ENCODE peak calls at places on chromosome 21, in nine cellular contexts. One of them, this sample, is unnamed.

GRCh38 chr21:32241434-32241785 is 37.4 kb downstream of the MIS18A start:
- DNase-seq in fibroblast of villous mesenchyme: no peak
- DNase-seq in CD8-positive, alpha-beta memory T cell: no peak
- DNase-seq in pancreas: no peak
- DNase-seq in foreskin fibroblast: no peak
- DNase-seq in transverse colon: no peak
- DNase-seq in skeletal muscle cell: no peak
- DNase-seq in GM23248: no peak
- DNase-seq in OCI-LY7: no peak
- DNase-seq in this sample: no peak

GRCh38 chr21:26842976-26843911 is 2.0 kb downstream of the ADAMTS1 start:
- DNase-seq in fibroblast of villous mesenchyme: peak
- DNase-seq in CD8-positive, alpha-beta memory T cell: no peak
- DNase-seq in pancreas: peak
- DNase-seq in foreskin fibroblast: peak
- DNase-seq in transverse colon: peak
- DNase-seq in skeletal muscle cell: peak
- DNase-seq in GM23248: peak
- DNase-seq in OCI-LY7: no peak
- DNase-seq in this sample: peak

GRCh38 chr21:37916795-37917142 is 512 bp upstream of the KCNJ6 start:
- DNase-seq in fibroblast of villous mesenchyme: peak
- DNase-seq in CD8-positive, alpha-beta memory T cell: no peak
- DNase-seq in pancreas: no peak
- DNase-seq in foreskin fibroblast: peak
- DNase-seq in transverse colon: no peak
- DNase-seq in skeletal muscle cell: no peak
- DNase-seq in GM23248: peak
- DNase-seq in OCI-LY7: no peak
- DNase-seq in this sample: no peak

GRCh38 chr21:45411810-45412206 is 6.8 kb downstream of the COL18A1 start:
- DNase-seq in fibroblast of villous mesenchyme: no peak
- DNase-seq in CD8-positive, alpha-beta memory T cell: no peak
- DNase-seq in pancreas: no peak
- DNase-seq in foreskin fibroblast: no peak
- DNase-seq in transverse colon: no peak
- DNase-seq in skeletal muscle cell: no peak
- DNase-seq in GM23248: no peak
- DNase-seq in OCI-LY7: no peak
- DNase-seq in this sample: no peak

GRCh38 chr21:45001134-45002095 is 61.6 kb downstream of the SLX9 start:
- DNase-seq in fibroblast of villous mesenchyme: peak
- DNase-seq in CD8-positive, alpha-beta memory T cell: no peak
- DNase-seq in pancreas: no peak
- DNase-seq in foreskin fibroblast: peak
- DNase-seq in transverse colon: peak
- DNase-seq in skeletal muscle cell: peak
- DNase-seq in GM23248: peak
- DNase-seq in OCI-LY7: no peak
- DNase-seq in this sample: peak

GRCh38 chr21:44910229-44911065 is 10.3 kb downstream of the ITGB2 start:
- DNase-seq in fibroblast of villous mesenchyme: no peak
- DNase-seq in CD8-positive, alpha-beta memory T cell: no peak
- DNase-seq in pancreas: no peak
- DNase-seq in foreskin fibroblast: no peak
- DNase-seq in transverse colon: no peak
- DNase-seq in skeletal muscle cell: peak
- DNase-seq in GM23248: no peak
- DNase-seq in OCI-LY7: peak
- DNase-seq in this sample: no peak

GRCh38 chr21:43209575-43210453 is 41.0 kb downstream of the CRYAA start:
- DNase-seq in fibroblast of villous mesenchyme: peak
- DNase-seq in CD8-positive, alpha-beta memory T cell: no peak
- DNase-seq in pancreas: peak
- DNase-seq in foreskin fibroblast: no peak
- DNase-seq in transverse colon: no peak
- DNase-seq in skeletal muscle cell: peak
- DNase-seq in GM23248: peak
- DNase-seq in OCI-LY7: no peak
- DNase-seq in this sample: peak

GRCh38 chr21:25895565-25896205 is 160.9 kb downstream of the GABPA start:
- DNase-seq in fibroblast of villous mesenchyme: peak
- DNase-seq in CD8-positive, alpha-beta memory T cell: no peak
- DNase-seq in pancreas: no peak
- DNase-seq in foreskin fibroblast: peak
- DNase-seq in transverse colon: no peak
- DNase-seq in skeletal muscle cell: no peak
- DNase-seq in GM23248: peak
- DNase-seq in OCI-LY7: peak
- DNase-seq in this sample: peak

GRCh38 chr21:17585875-17586450 is 26.7 kb downstream of the BTG3 start:
- DNase-seq in fibroblast of villous mesenchyme: peak
- DNase-seq in CD8-positive, alpha-beta memory T cell: no peak
- DNase-seq in pancreas: no peak
- DNase-seq in foreskin fibroblast: peak
- DNase-seq in transverse colon: no peak
- DNase-seq in skeletal muscle cell: no peak
- DNase-seq in GM23248: peak
- DNase-seq in OCI-LY7: peak
- DNase-seq in this sample: peak

GRCh38 chr21:30831194-30831765 is 1.7 kb upstream of the KRTAP7-1 start:
- DNase-seq in fibroblast of villous mesenchyme: no peak
- DNase-seq in CD8-positive, alpha-beta memory T cell: peak
- DNase-seq in pancreas: no peak
- DNase-seq in foreskin fibroblast: peak
- DNase-seq in transverse colon: no peak
- DNase-seq in skeletal muscle cell: no peak
- DNase-seq in GM23248: peak
- DNase-seq in OCI-LY7: peak
- DNase-seq in this sample: peak

GRCh38 chr21:29077651-29078090 is 4.2 kb upstream of the CCT8 start:
- DNase-seq in fibroblast of villous mesenchyme: peak
- DNase-seq in CD8-positive, alpha-beta memory T cell: no peak
- DNase-seq in pancreas: peak
- DNase-seq in foreskin fibroblast: peak
- DNase-seq in transverse colon: no peak
- DNase-seq in skeletal muscle cell: no peak
- DNase-seq in GM23248: no peak
- DNase-seq in OCI-LY7: peak
- DNase-seq in this sample: peak

GRCh38 chr21:26448751-26449150 is 124.3 kb downstream of the CYYR1 start:
- DNase-seq in fibroblast of villous mesenchyme: peak
- DNase-seq in CD8-positive, alpha-beta memory T cell: no peak
- DNase-seq in pancreas: no peak
- DNase-seq in foreskin fibroblast: peak
- DNase-seq in transverse colon: no peak
- DNase-seq in skeletal muscle cell: peak
- DNase-seq in GM23248: peak
- DNase-seq in OCI-LY7: no peak
- DNase-seq in this sample: peak

GRCh38 chr21:29187939-29188338 is 57.5 kb downstream of the MAP3K7CL start:
- DNase-seq in fibroblast of villous mesenchyme: peak
- DNase-seq in CD8-positive, alpha-beta memory T cell: no peak
- DNase-seq in pancreas: peak
- DNase-seq in foreskin fibroblast: peak
- DNase-seq in transverse colon: no peak
- DNase-seq in skeletal muscle cell: peak
- DNase-seq in GM23248: peak
- DNase-seq in OCI-LY7: no peak
- DNase-seq in this sample: peak

GRCh38 chr21:29299906-29300546 is 1.3 kb downstream of the BACH1 start:
- DNase-seq in fibroblast of villous mesenchyme: peak
- DNase-seq in CD8-positive, alpha-beta memory T cell: no peak
- DNase-seq in pancreas: peak
- DNase-seq in foreskin fibroblast: peak
- DNase-seq in transverse colon: peak
- DNase-seq in skeletal muscle cell: peak
- DNase-seq in GM23248: peak
- DNase-seq in OCI-LY7: peak
- DNase-seq in this sample: peak

GRCh38 chr21:25513810-25514209 is 93.5 kb downstream of the MRPL39 start:
- DNase-seq in fibroblast of villous mesenchyme: no peak
- DNase-seq in CD8-positive, alpha-beta memory T cell: no peak
- DNase-seq in pancreas: no peak
- DNase-seq in foreskin fibroblast: no peak
- DNase-seq in transverse colon: no peak
- DNase-seq in skeletal muscle cell: no peak
- DNase-seq in GM23248: no peak
- DNase-seq in OCI-LY7: no peak
- DNase-seq in this sample: no peak

GRCh38 chr21:14547834-14548513 is 1.9 kb upstream of the SAMSN1 start:
- DNase-seq in fibroblast of villous mesenchyme: no peak
- DNase-seq in CD8-positive, alpha-beta memory T cell: no peak
- DNase-seq in pancreas: no peak
- DNase-seq in foreskin fibroblast: no peak
- DNase-seq in transverse colon: no peak
- DNase-seq in skeletal muscle cell: no peak
- DNase-seq in GM23248: no peak
- DNase-seq in OCI-LY7: no peak
- DNase-seq in this sample: no peak

GRCh38 chr21:45324430-45325205 is 36.9 kb upstream of the POFUT2 start:
- DNase-seq in fibroblast of villous mesenchyme: no peak
- DNase-seq in CD8-positive, alpha-beta memory T cell: no peak
- DNase-seq in pancreas: no peak
- DNase-seq in foreskin fibroblast: no peak
- DNase-seq in transverse colon: no peak
- DNase-seq in skeletal muscle cell: no peak
- DNase-seq in GM23248: no peak
- DNase-seq in OCI-LY7: no peak
- DNase-seq in this sample: no peak

GRCh38 chr21:29218749-29219148 is 80.0 kb upstream of the BACH1 start:
- DNase-seq in fibroblast of villous mesenchyme: no peak
- DNase-seq in CD8-positive, alpha-beta memory T cell: no peak
- DNase-seq in pancreas: peak
- DNase-seq in foreskin fibroblast: no peak
- DNase-seq in transverse colon: peak
- DNase-seq in skeletal muscle cell: no peak
- DNase-seq in GM23248: no peak
- DNase-seq in OCI-LY7: no peak
- DNase-seq in this sample: no peak

DNA sequence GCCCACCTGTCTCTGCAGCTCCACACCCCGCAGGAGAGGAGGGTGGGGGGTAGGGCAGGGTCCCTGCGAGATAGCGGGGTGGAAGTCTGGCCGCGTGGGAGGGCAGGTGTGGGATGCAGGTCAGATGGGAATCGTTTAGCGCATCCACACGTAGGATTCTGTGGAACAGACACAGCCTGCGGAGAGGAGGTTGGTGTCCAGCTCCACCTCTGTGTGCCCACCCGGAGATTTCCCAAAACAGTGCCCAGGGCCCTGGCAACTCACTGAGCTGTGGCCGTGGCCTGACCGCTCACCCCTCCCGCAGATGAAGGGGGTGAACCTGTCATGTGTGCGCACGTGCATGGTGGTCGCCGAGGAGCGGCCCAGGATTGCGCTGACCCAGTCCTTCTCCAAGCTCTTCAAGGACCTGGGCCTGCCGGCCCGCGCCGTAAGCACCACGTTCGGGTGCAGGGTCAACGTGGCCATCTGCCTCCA is 46.9 kb downstream of the S100B start:
- DNase-seq in fibroblast of villous mesenchyme: no peak
- DNase-seq in CD8-positive, alpha-beta memory T cell: no peak
- DNase-seq in pancreas: no peak
- DNase-seq in foreskin fibroblast: no peak
- DNase-seq in transverse colon: no peak
- DNase-seq in skeletal muscle cell: no peak
- DNase-seq in GM23248: no peak
- DNase-seq in OCI-LY7: no peak
- DNase-seq in this sample: no peak
- H3K4me3 ChIP-seq in fibroblast of villous mesenchyme: no peak
- H3K4me3 ChIP-seq in CD8-positive, alpha-beta memory T cell: no peak
- H3K4me3 ChIP-seq in pancreas: no peak
- H3K4me3 ChIP-seq in foreskin fibroblast: no peak
- H3K4me3 ChIP-seq in transverse colon: no peak
- H3K4me3 ChIP-seq in skeletal muscle cell: no peak
- H3K4me3 ChIP-seq in GM23248: no peak
- H3K4me3 ChIP-seq in OCI-LY7: no peak
- H3K4me3 ChIP-seq in this sample: no peak

GRCh38 chr21:42061195-42061865 is 9.8 kb upstream of the UMODL1 start:
- DNase-seq in fibroblast of villous mesenchyme: no peak
- DNase-seq in CD8-positive, alpha-beta memory T cell: no peak
- DNase-seq in pancreas: no peak
- DNase-seq in foreskin fibroblast: no peak
- DNase-seq in transverse colon: peak
- DNase-seq in skeletal muscle cell: no peak
- DNase-seq in GM23248: no peak
- DNase-seq in OCI-LY7: peak
- DNase-seq in this sample: no peak
- H3K4me3 ChIP-seq in fibroblast of villous mesenchyme: no peak
- H3K4me3 ChIP-seq in CD8-positive, alpha-beta memory T cell: peak
- H3K4me3 ChIP-seq in pancreas: no peak
- H3K4me3 ChIP-seq in foreskin fibroblast: no peak
- H3K4me3 ChIP-seq in transverse colon: no peak
- H3K4me3 ChIP-seq in skeletal muscle cell: no peak
- H3K4me3 ChIP-seq in GM23248: no peak
- H3K4me3 ChIP-seq in OCI-LY7: peak
- H3K4me3 ChIP-seq in this sample: no peak

GRCh38 chr21:34974162-34974981 is 74.7 kb downstream of the RUNX1 start:
- DNase-seq in fibroblast of villous mesenchyme: peak
- DNase-seq in CD8-positive, alpha-beta memory T cell: no peak
- DNase-seq in pancreas: no peak
- DNase-seq in foreskin fibroblast: peak
- DNase-seq in transverse colon: no peak
- DNase-seq in skeletal muscle cell: no peak
- DNase-seq in GM23248: no peak
- DNase-seq in OCI-LY7: peak
- DNase-seq in this sample: no peak
- H3K4me3 ChIP-seq in fibroblast of villous mesenchyme: no peak
- H3K4me3 ChIP-seq in CD8-positive, alpha-beta memory T cell: peak
- H3K4me3 ChIP-seq in pancreas: no peak
- H3K4me3 ChIP-seq in foreskin fibroblast: no peak
- H3K4me3 ChIP-seq in transverse colon: no peak
- H3K4me3 ChIP-seq in skeletal muscle cell: no peak
- H3K4me3 ChIP-seq in GM23248: no peak
- H3K4me3 ChIP-seq in OCI-LY7: peak
- H3K4me3 ChIP-seq in this sample: no peak

DNA sequence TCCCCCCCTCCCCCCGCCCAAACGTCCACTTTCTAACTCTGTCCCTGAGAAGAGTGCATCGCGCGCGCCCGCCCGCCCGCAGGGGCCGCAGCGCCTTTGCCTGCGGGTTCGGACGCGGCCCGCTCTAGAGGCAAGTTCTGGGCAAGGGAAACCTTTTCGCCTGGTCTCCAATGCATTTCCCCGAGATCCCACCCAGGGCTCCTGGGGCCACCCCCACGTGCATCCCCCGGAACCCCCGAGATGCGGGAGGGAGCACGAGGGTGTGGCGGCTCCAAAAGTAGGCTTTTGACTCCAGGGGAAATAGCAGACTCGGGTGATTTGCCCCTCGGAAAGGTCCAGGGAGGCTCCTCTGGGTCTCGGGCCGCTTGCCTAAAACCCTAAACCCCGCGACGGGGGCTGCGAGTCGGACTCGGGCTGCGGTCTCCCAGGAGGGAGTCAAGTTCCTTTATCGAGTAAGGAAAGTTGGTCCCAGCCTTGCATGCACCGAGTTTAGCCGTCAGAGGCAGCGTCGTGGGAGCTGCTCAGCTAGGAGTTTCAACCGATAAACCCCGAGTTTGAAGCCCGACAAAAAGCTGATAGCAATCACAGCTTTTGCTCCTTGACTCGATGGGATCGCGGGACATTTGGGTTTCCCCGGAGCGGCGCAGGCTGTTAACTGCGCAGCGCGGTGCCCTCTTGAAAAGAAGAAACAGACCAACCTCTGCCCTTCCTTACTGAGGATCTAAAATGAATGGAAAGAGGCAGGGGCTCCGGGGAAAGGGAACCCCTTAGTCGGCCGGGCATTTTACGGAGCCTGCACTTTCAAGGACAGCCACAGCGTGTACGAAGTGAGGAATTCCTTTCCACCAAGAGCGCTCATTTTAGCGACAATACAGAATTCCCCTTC is 158.1 kb downstream of the RUNX1 start:
- DNase-seq in fibroblast of villous mesenchyme: peak
- DNase-seq in CD8-positive, alpha-beta memory T cell: no peak
- DNase-seq in pancreas: peak
- DNase-seq in foreskin fibroblast: peak
- DNase-seq in transverse colon: peak
- DNase-seq in skeletal muscle cell: no peak
- DNase-seq in GM23248: peak
- DNase-seq in OCI-LY7: no peak
- DNase-seq in this sample: peak
- H3K4me3 ChIP-seq in fibroblast of villous mesenchyme: peak
- H3K4me3 ChIP-seq in CD8-positive, alpha-beta memory T cell: no peak
- H3K4me3 ChIP-seq in pancreas: no peak
- H3K4me3 ChIP-seq in foreskin fibroblast: peak
- H3K4me3 ChIP-seq in transverse colon: no peak
- H3K4me3 ChIP-seq in skeletal muscle cell: peak
- H3K4me3 ChIP-seq in GM23248: peak
- H3K4me3 ChIP-seq in OCI-LY7: no peak
- H3K4me3 ChIP-seq in this sample: peak

This sample was measured in fibroblast of pulmonary artery.